ENCODE peak calls at places on chromosomes 6 and 20, in four cellular contexts. W is SK-N-SH, R is cardiac fibroblast, K is astrocyte of the spinal cord. I is an unnamed sample.

GRCh38 chr6:87807423-87807978 is 105.5 kb upstream of the AKIRIN2 start:
- DNase-seq in K (no peak), R (no peak), W (no peak), I (peak)

GRCh38 chr20:35146299-35146921 is 726 bp downstream of the EDEM2 start:
- DNase-seq in K (peak), R (peak), W (peak), I (no peak)

GRCh38 chr6:78861509-78861908 is 5.8 kb upstream of the IRAK1BP1 start:
- DNase-seq in K (no peak), R (no peak), W (no peak), I (no peak)

GRCh38 chr6:118678866-118679265 is 27.5 kb upstream of the CEP85L start:
- DNase-seq in R (peak), W (no peak), K (peak), I (no peak)

GRCh38 chr6:101399627-101399955 is 6.1 kb downstream of the GRIK2 start:
- DNase-seq in W (peak), K (no peak), R (no peak), I (no peak)

GRCh38 chr6:36641543-36641942 is 37.0 kb upstream of the CDKN1A start:
- DNase-seq in K (no peak), R (no peak), W (no peak), I (no peak)

GRCh38 chr6:13427838-13428527 is 59.4 kb downstream of the GFOD1 start:
- DNase-seq in W (no peak), K (no peak), R (no peak), I (peak)

GRCh38 chr6:74872754-74873446 is 333.0 kb downstream of the COL12A1 start:
- DNase-seq in K (no peak), R (no peak), W (no peak), I (no peak)

GRCh38 chr6:142821164-142821716 is 123.7 kb downstream of the HIVEP2 start:
- DNase-seq in W (no peak), K (no peak), R (no peak), I (no peak)

GRCh38 chr6:166313255-166314070 is 5.3 kb upstream of the PRR18 start:
- DNase-seq in W (peak), R (peak), K (peak), I (peak)

GRCh38 chr6:22250486-22250885 is 46.4 kb downstream of the PRL start:
- DNase-seq in K (peak), W (no peak), R (no peak), I (no peak)

GRCh38 chr6:73942581-73942980 is 246.6 kb downstream of the CD109 start:
- DNase-seq in K (no peak), R (peak), W (no peak), I (no peak)

GRCh38 chr6:169046483-169047192 is 207.0 kb downstream of the THBS2 start:
- DNase-seq in K (peak), W (no peak), R (peak), I (no peak)

GRCh38 chr6:20564269-20564668 is 30.0 kb downstream of the CDKAL1 start:
- DNase-seq in K (peak), R (peak), W (no peak), I (peak)

GRCh38 chr20:48897298-48898044 is 24.0 kb upstream of the ARFGEF2 start:
- DNase-seq in K (peak), R (peak), W (no peak), I (no peak)

GRCh38 chr20:23159256-23159922 is 73.3 kb upstream of the CD93 start:
- DNase-seq in W (no peak), K (no peak), R (no peak), I (no peak)

GRCh38 chr6:105487040-105487787 is 84.3 kb upstream of the PREP start:
- DNase-seq in W (no peak), R (no peak), K (no peak), I (no peak)

GRCh38 chr6:169188051-169188863 is 65.4 kb downstream of the THBS2 start:
- DNase-seq in R (peak), W (no peak), K (peak), I (no peak)

GRCh38 chr6:136811261-136811660 is 11.1 kb upstream of the PEX7 start:
- DNase-seq in K (no peak), R (peak), W (no peak), I (no peak)

GRCh38 chr20:57904706-57905105 is 194.9 kb upstream of the PMEPA1 start:
- DNase-seq in R (no peak), W (no peak), K (no peak), I (no peak)

GRCh38 chr6:34027445-34027936 is 118.4 kb downstream of the GRM4 start:
- DNase-seq in W (peak), R (peak), K (no peak), I (peak)

GRCh38 chr6:119501798-119502483 is 152.4 kb upstream of the MAN1A1 start:
- DNase-seq in W (no peak), R (no peak), K (no peak), I (no peak)

GRCh38 chr6:29760328-29760727 is 37.1 kb downstream of the HLA-F start:
- DNase-seq in W (no peak), R (no peak), K (no peak), I (no peak)

GRCh38 chr6:95804847-95805541 is 210.8 kb upstream of the FUT9 start:
- DNase-seq in W (no peak), R (no peak), K (no peak), I (peak)

GRCh38 chr6:63643862-63644261 is 8.3 kb downstream of the PHF3 start:
- DNase-seq in W (no peak), R (peak), K (peak), I (no peak)

GRCh38 chr20:10611357-10611756 is 62.4 kb downstream of the JAG1 start:
- DNase-seq in K (peak), R (peak), W (peak), I (peak)

GRCh38 chr6:107819217-107819616 is 4.9 kb downstream of the SCML4 start:
- DNase-seq in R (no peak), K (no peak), W (no peak), I (no peak)

GRCh38 chr20:9051508-9051907 is 17.4 kb upstream of the PLCB4 start:
- DNase-seq in R (peak), K (peak), W (no peak), I (no peak)

GRCh38 chr6:157298325-157298724 is 25.0 kb downstream of the TMEM242 start:
- DNase-seq in R (no peak), W (no peak), K (no peak), I (no peak)

GRCh38 chr6:55868910-55869479 is 6.4 kb downstream of the BMP5 start:
- DNase-seq in K (peak), W (no peak), R (no peak), I (peak)

GRCh38 chr6:150894935-150895686 is 29.6 kb downstream of the MTHFD1L start:
- DNase-seq in K (peak), W (peak), R (peak), I (peak)
- TF ChIP-seq CTCF in K (peak), W (peak), R (peak), I (no peak)

GRCh38 chr6:167827588-167828324 is 1.0 kb downstream of the AFDN start:
- DNase-seq in W (peak), K (peak), R (peak), I (peak)
- TF ChIP-seq CTCF in W (peak), K (peak), R (peak), I (no peak)

GRCh38 chr20:2217857-2218529 is 77.8 kb upstream of the TGM3 start:
- DNase-seq in W (no peak), K (no peak), R (no peak), I (no peak)
- TF ChIP-seq CTCF in W (no peak), K (no peak), R (no peak), I (no peak)

DNA sequence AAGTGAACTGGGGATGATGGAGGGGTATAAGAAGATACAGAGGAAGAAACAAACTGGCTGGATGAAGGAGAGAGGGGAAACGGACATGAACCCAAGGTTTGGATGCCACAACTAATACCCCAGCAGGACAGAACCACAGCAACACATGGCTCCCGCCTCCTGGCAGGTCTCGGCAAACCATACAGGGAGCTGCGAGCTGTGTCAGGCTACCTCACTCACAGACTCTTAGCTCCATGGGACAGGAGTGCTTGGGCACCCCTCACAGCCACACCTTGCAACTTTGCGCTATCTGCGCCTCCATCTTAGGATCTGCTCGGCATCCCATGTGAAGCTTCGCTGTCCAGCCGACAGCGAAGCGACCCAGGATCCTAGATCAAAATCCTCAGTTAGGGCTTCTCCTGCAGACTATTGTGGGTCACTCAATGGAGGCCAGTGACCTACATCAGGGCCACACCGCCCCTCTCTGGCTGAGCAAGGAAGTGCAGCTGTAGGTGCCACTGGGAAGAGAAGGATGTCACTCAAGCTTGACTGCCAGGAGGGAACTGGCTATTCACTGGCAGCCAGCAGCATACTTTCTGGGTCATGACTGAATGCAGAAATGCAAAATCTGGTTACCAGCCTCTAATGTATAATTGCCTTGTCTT is 174.4 kb upstream of the RIN2 start:
- DNase-seq in W (peak), K (peak), R (peak), I (peak)
- TF ChIP-seq CTCF in W (peak), K (peak), R (peak), I (peak)

I was measured in GM13977.